ENCODE peak calls at places on chromosome 14, in nine cellular contexts. N is right atrium auricular region; F is thyroid gland; P is testis; S is effector memory CD4-positive, alpha-beta T cell; K is transverse colon; B is sigmoid colon; W is fibroblast of mammary gland; T is endodermal cell. R is an unnamed sample.

GRCh38 chr14:54446201-54446693 is 5.1 kb upstream of the CNIH1 start:
- DNase-seq in N (no peak), F (peak; percentile 93), P (peak; percentile 87), S (no peak), K (peak; percentile 64), B (no peak), W (peak; percentile 32), T (no peak), R (peak; percentile 84)

GRCh38 chr14:31137214-31137889 is 70.2 kb downstream of the HECTD1 start:
- DNase-seq in N (no peak), F (peak; percentile 48), P (no peak), S (no peak), K (no peak), B (no peak), W (no peak), T (no peak), R (no peak)

GRCh38 chr14:75427126-75427481 is 718 bp upstream of the JDP2 start:
- DNase-seq in N (no peak), F (peak; percentile 11), P (no peak), S (no peak), K (peak; percentile 33), B (no peak), W (no peak), T (peak; percentile 70), R (no peak)

GRCh38 chr14:77111021-77111420 is 13.0 kb downstream of the CIPC start:
- DNase-seq in N (no peak), F (peak; percentile 80), P (peak; percentile 72), S (no peak), K (no peak), B (peak; percentile 70), W (no peak), T (peak; percentile 87), R (no peak)

GRCh38 chr14:64880382-64881121 is 845 bp upstream of the SPTB start:
- DNase-seq in N (no peak), F (peak; percentile 57), P (peak; percentile 53), S (peak; percentile 33), K (peak; percentile 43), B (peak; percentile 62), W (no peak), T (peak; percentile 90), R (peak; percentile 3)

GRCh38 chr14:52918486-52918885 is 32.4 kb downstream of the FERMT2 start:
- DNase-seq in N (no peak), F (no peak), P (no peak), S (peak; percentile 1), K (no peak), B (no peak), W (peak; percentile 78), T (no peak), R (peak; percentile 5)

GRCh38 chr14:76203086-76204001 is 51.6 kb downstream of the GPATCH2L start:
- DNase-seq in N (no peak), F (no peak), P (no peak), S (no peak), K (no peak), B (peak; percentile 83), W (peak; percentile 98), T (no peak), R (no peak)

GRCh38 chr14:64806202-64806861 is 73.4 kb downstream of the SPTB start:
- DNase-seq in N (no peak), F (no peak), P (no peak), S (no peak), K (no peak), B (peak; percentile 46), W (peak; percentile 76), T (no peak), R (no peak)

GRCh38 chr14:100065942-100066574 is 836 bp downstream of the EVL start:
- DNase-seq in N (no peak), F (no peak), P (no peak), S (peak; percentile 72), K (peak; percentile 66), B (no peak), W (peak; percentile 37), T (no peak), R (peak; percentile 53)

GRCh38 chr14:69613312-69614073 is 2.1 kb downstream of the SUSD6 start:
- DNase-seq in N (no peak), F (no peak), P (no peak), S (no peak), K (no peak), B (no peak), W (no peak), T (no peak), R (no peak)

GRCh38 chr14:32349322-32349721 is 20.2 kb downstream of the AKAP6 start:
- DNase-seq in N (no peak), F (no peak), P (no peak), S (no peak), K (no peak), B (no peak), W (no peak), T (no peak), R (no peak)

GRCh38 chr14:67566908-67567307 is 33.2 kb downstream of the PIGH start:
- DNase-seq in N (no peak), F (peak; percentile 79), P (no peak), S (no peak), K (no peak), B (peak; percentile 39), W (no peak), T (no peak), R (no peak)

GRCh38 chr14:70032447-70032846 is 153.2 kb downstream of the SMOC1 start:
- DNase-seq in N (no peak), F (peak; percentile 6), P (no peak), S (no peak), K (no peak), B (no peak), W (no peak), T (peak; percentile 81), R (no peak)

GRCh38 chr14:78022059-78022458 is 148.1 kb upstream of the NRXN3 start:
- DNase-seq in N (no peak), F (peak; percentile 42), P (peak; percentile 84), S (no peak), K (peak; percentile 47), B (no peak), W (peak; percentile 68), T (peak; percentile 95), R (peak; percentile 55)

GRCh38 chr14:59126714-59127436 is 61.6 kb upstream of the DAAM1 start:
- DNase-seq in N (no peak), F (peak; percentile 16), P (peak; percentile 37), S (no peak), K (no peak), B (no peak), W (peak; percentile 69), T (peak; percentile 58), R (peak; percentile 22)

GRCh38 chr14:95323917-95324316 is 4.2 kb upstream of the CLMN start:
- DNase-seq in N (no peak), F (no peak), P (no peak), S (no peak), K (no peak), B (no peak), W (no peak), T (no peak), R (no peak)

GRCh38 chr14:99318091-99318958 is 46.3 kb upstream of the BCL11B start:
- DNase-seq in N (no peak), F (no peak), P (no peak), S (no peak), K (peak; percentile 60), B (no peak), W (no peak), T (peak; percentile 79), R (no peak)

GRCh38 chr14:30620178-30620577 is 1.9 kb upstream of the SCFD1 start:
- DNase-seq in N (no peak), F (no peak), P (no peak), S (no peak), K (no peak), B (no peak), W (peak; percentile 62), T (no peak), R (no peak)

GRCh38 chr14:25095784-25096390 is 45.9 kb upstream of the STXBP6 start:
- DNase-seq in N (no peak), F (no peak), P (no peak), S (no peak), K (peak; percentile 30), B (no peak), W (no peak), T (no peak), R (no peak)
- H3K4me3 ChIP-seq in N (no peak overlapping the region), F (no peak overlapping the region), P (no peak overlapping the region), S (no peak overlapping the region), K (no peak overlapping the region), B (no peak overlapping the region), W (no peak overlapping the region), T (no peak overlapping the region), R (no peak overlapping the region)

GRCh38 chr14:41950428-41950827 is 343.8 kb downstream of the LRFN5 start:
- DNase-seq in N (no peak), F (no peak), P (no peak), S (no peak), K (no peak), B (no peak), W (no peak), T (no peak), R (no peak)
- H3K4me3 ChIP-seq in N (no peak overlapping the region), F (no peak overlapping the region), P (no peak overlapping the region), S (no peak overlapping the region), K (no peak overlapping the region), B (no peak overlapping the region), W (no peak overlapping the region), T (no peak overlapping the region), R (no peak overlapping the region)

GRCh38 chr14:91230363-91231035 is 14.0 kb downstream of the GPR68 start:
- DNase-seq in N (no peak), F (no peak), P (no peak), S (no peak), K (no peak), B (no peak), W (peak; percentile 56), T (no peak), R (no peak)

GRCh38 chr14:91232631-91233030 is 11.9 kb downstream of the GPR68 start:
- DNase-seq in N (no peak), F (no peak), P (no peak), S (no peak), K (no peak), B (no peak), W (no peak), T (no peak), R (peak; percentile 51)

GRCh38 chr14:91231446-91231845 is 13.1 kb downstream of the GPR68 start:
- DNase-seq in N (no peak), F (no peak), P (no peak), S (no peak), K (no peak), B (no peak), W (peak; percentile 54), T (no peak), R (no peak)

GRCh38 chr14:91233936-91234790 is 10.3 kb downstream of the GPR68 start:
- DNase-seq in N (no peak), F (no peak), P (no peak), S (no peak), K (no peak), B (no peak), W (no peak), T (no peak), R (no peak)

DNA sequence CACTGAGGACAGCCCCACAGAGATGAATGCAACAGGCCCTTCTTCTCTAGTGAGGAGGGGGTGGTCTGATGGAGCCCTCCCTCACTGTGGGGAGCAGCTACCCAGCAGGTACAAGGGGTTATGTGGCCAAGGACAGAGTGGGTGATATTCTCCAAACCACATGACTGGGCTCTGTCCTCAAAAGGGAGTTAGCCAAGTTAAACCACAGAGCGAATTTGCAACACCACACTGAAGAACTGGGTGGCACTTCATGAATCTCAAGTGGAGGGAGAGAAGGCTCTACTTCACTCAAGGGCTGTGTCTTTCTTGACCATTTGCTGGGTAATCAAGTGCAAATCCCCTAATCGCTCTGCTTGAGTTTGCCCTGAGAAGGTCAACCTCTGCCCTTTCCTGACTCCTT is 12.5 kb downstream of the GPR68 start:
- DNase-seq in N (no peak), F (no peak), P (no peak), S (no peak), K (no peak), B (no peak), W (no peak), T (no peak), R (peak; percentile 81)
- H3K4me3 ChIP-seq in N (no peak overlapping the region), F (no peak overlapping the region), P (no peak overlapping the region), S (peak overlapping the region; percentile 18), K (no peak overlapping the region), B (no peak overlapping the region), W (no peak overlapping the region), T (no peak overlapping the region), R (no peak overlapping the region)

GRCh38 chr14:83594874-83595273 is 1935.1 kb upstream of the FLRT2 start:
- DNase-seq in N (no peak), F (no peak), P (no peak), S (no peak), K (no peak), B (no peak), W (no peak), T (peak; percentile 78), R (no peak)
- H3K4me3 ChIP-seq in N (no peak overlapping the region), F (no peak overlapping the region), P (no peak overlapping the region), S (no peak overlapping the region), K (no peak overlapping the region), B (no peak overlapping the region), W (no peak overlapping the region), T (no peak overlapping the region), R (no peak overlapping the region)

R was measured in HL-60.